ENCODE peak calls at places on chromosome 4, in seven cellular contexts. One of them, this sample, is unnamed. For H3K27me3, H3K4me1 and H3K36me3, the result is how much of the 10 kb centered on the place peaks cover.

GRCh38 chr4:53044651-53044960 is 182.5 kb downstream of the RASL11B start:
- DNase-seq in fibroblast of lung: no peak
- DNase-seq in left ventricle myocardium inferior: no peak
- DNase-seq in HepG2: no peak
- DNase-seq in GM12878: no peak
- DNase-seq in spleen: no peak
- DNase-seq in heart left ventricle: no peak
- DNase-seq in this sample: no peak

GRCh38 chr4:103032575-103032974 is 13.1 kb upstream of the SLC9B1 start:
- DNase-seq in GM12878: no peak
- DNase-seq in HepG2: peak
- DNase-seq in heart left ventricle: no peak
- DNase-seq in spleen: no peak
- DNase-seq in left ventricle myocardium inferior: no peak
- DNase-seq in fibroblast of lung: peak
- DNase-seq in this sample: no peak

GRCh38 chr4:25103423-25103822 is 56.8 kb downstream of the SEPSECS start:
- DNase-seq in spleen: no peak
- DNase-seq in heart left ventricle: no peak
- DNase-seq in fibroblast of lung: no peak
- DNase-seq in GM12878: no peak
- DNase-seq in HepG2: no peak
- DNase-seq in left ventricle myocardium inferior: peak
- DNase-seq in this sample: no peak

GRCh38 chr4:70709551-70710080 is 12.1 kb upstream of the RUFY3 start:
- DNase-seq in left ventricle myocardium inferior: no peak
- DNase-seq in heart left ventricle: no peak
- DNase-seq in fibroblast of lung: peak
- DNase-seq in GM12878: no peak
- DNase-seq in HepG2: peak
- DNase-seq in spleen: no peak
- DNase-seq in this sample: no peak

GRCh38 chr4:31545330-31545729 is 825.2 kb downstream of the PCDH7 start:
- DNase-seq in fibroblast of lung: no peak
- DNase-seq in left ventricle myocardium inferior: no peak
- DNase-seq in HepG2: no peak
- DNase-seq in heart left ventricle: no peak
- DNase-seq in GM12878: no peak
- DNase-seq in spleen: no peak
- DNase-seq in this sample: no peak

GRCh38 chr4:10605746-10606482 is 78.7 kb downstream of the CLNK start:
- DNase-seq in heart left ventricle: no peak
- DNase-seq in spleen: no peak
- DNase-seq in GM12878: no peak
- DNase-seq in left ventricle myocardium inferior: no peak
- DNase-seq in fibroblast of lung: peak
- DNase-seq in HepG2: no peak
- DNase-seq in this sample: no peak

GRCh38 chr4:15238720-15239119 is 189.1 kb upstream of the C1QTNF7 start:
- DNase-seq in GM12878: no peak
- DNase-seq in left ventricle myocardium inferior: no peak
- DNase-seq in heart left ventricle: no peak
- DNase-seq in spleen: no peak
- DNase-seq in HepG2: peak
- DNase-seq in fibroblast of lung: peak
- DNase-seq in this sample: no peak

GRCh38 chr4:16897991-16898827 is at the start of gene LDB2:
- DNase-seq in HepG2: no peak
- DNase-seq in spleen: no peak
- DNase-seq in heart left ventricle: peak
- DNase-seq in left ventricle myocardium inferior: peak
- DNase-seq in fibroblast of lung: peak
- DNase-seq in GM12878: no peak
- DNase-seq in this sample: peak

GRCh38 chr4:103786014-103786413 is 66.2 kb upstream of the TACR3 start:
- DNase-seq in left ventricle myocardium inferior: no peak
- DNase-seq in HepG2: peak
- DNase-seq in fibroblast of lung: peak
- DNase-seq in heart left ventricle: no peak
- DNase-seq in spleen: no peak
- DNase-seq in GM12878: peak
- DNase-seq in this sample: no peak

GRCh38 chr4:169314906-169315305 is 44.1 kb upstream of the SH3RF1 start:
- DNase-seq in GM12878: no peak
- DNase-seq in left ventricle myocardium inferior: peak
- DNase-seq in HepG2: peak
- DNase-seq in heart left ventricle: peak
- DNase-seq in spleen: no peak
- DNase-seq in fibroblast of lung: peak
- DNase-seq in this sample: peak

DNA sequence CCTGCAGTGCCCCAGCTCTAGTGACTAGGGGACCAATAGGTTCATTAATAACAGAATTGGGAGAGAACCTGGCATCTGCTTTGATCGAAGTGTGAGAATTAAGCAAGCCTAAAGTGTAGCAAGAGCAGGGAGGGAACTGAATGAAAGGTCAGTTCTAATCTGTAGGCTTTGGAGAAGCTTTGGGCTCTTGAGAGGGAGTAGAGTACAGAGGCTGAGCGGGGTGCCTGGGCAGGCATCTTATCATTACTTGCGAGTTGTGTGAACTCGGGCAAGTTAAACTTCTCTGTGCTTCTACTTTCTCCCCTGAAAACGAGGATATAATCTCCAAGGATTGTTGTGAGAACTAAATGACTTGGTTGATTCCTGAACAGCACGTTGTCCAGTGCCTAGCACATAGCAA is 906 bp upstream of the PARM1 start:
- DNase-seq in left ventricle myocardium inferior: no peak
- DNase-seq in fibroblast of lung: no peak
- DNase-seq in heart left ventricle: no peak
- DNase-seq in spleen: no peak
- DNase-seq in HepG2: no peak
- DNase-seq in GM12878: no peak
- DNase-seq in this sample: no peak
- H3K27me3 ChIP-seq in left ventricle myocardium inferior: under half
- H3K27me3 ChIP-seq in fibroblast of lung: under half
- H3K27me3 ChIP-seq in heart left ventricle: under half
- H3K27me3 ChIP-seq in spleen: under half
- H3K27me3 ChIP-seq in HepG2: under half
- H3K27me3 ChIP-seq in GM12878: under half
- H3K27me3 ChIP-seq in this sample: under half

GRCh38 chr4:142088906-142089305 is 452.5 kb downstream of the IL15 start:
- DNase-seq in heart left ventricle: no peak
- DNase-seq in spleen: no peak
- DNase-seq in GM12878: no peak
- DNase-seq in fibroblast of lung: peak
- DNase-seq in left ventricle myocardium inferior: no peak
- DNase-seq in HepG2: no peak
- DNase-seq in this sample: no peak
- H3K4me1 ChIP-seq in heart left ventricle: under half
- H3K4me1 ChIP-seq in spleen: under half
- H3K4me1 ChIP-seq in GM12878: under half
- H3K4me1 ChIP-seq in fibroblast of lung: under half
- H3K4me1 ChIP-seq in left ventricle myocardium inferior: under half
- H3K4me1 ChIP-seq in HepG2: under half
- H3K4me1 ChIP-seq in this sample: under half

DNA sequence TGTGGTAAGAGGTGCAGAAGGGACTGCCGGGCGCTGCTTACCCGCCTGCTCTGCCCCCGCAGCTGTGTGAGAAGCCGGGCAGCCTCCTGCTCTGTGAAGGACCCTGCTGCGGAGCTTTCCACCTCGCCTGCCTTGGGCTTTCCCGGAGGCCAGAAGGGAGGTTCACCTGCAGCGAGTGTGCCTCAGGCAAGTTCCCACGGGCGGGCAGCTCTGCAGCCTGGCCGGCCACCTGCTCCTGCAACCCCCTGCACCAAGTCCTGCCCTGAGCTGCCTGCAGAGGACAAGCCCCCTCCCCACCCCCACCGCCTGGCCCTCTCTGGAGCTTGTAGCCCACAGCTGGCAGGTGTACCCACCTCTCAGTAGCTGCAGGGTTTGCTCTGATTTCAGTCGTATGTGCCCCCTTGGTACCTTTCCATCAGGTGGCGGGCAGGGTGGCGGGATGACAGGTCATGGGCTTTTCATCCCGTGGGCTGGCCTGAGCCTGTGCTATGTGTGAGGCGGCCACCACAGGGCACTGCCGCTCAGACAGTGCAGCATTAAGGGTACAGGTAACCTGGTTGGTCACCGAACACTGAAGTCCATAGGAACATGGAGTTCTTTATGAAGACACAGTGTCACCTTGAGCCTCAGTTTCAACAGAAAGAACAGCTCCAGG is 56.6 kb downstream of the NELFA start:
- DNase-seq in left ventricle myocardium inferior: no peak
- DNase-seq in spleen: no peak
- DNase-seq in heart left ventricle: no peak
- DNase-seq in HepG2: no peak
- DNase-seq in GM12878: no peak
- DNase-seq in fibroblast of lung: no peak
- DNase-seq in this sample: no peak
- H3K36me3 ChIP-seq in left ventricle myocardium inferior: under half
- H3K36me3 ChIP-seq in spleen: under half
- H3K36me3 ChIP-seq in heart left ventricle: under half
- H3K36me3 ChIP-seq in HepG2: half or more
- H3K36me3 ChIP-seq in GM12878: under half
- H3K36me3 ChIP-seq in fibroblast of lung: under half
- H3K36me3 ChIP-seq in this sample: under half

GRCh38 chr4:93835929-93836328 is 7.4 kb downstream of the ATOH1 start:
- DNase-seq in heart left ventricle: no peak
- DNase-seq in HepG2: no peak
- DNase-seq in left ventricle myocardium inferior: no peak
- DNase-seq in spleen: no peak
- DNase-seq in fibroblast of lung: no peak
- DNase-seq in GM12878: no peak
- DNase-seq in this sample: no peak
- H3K27me3 ChIP-seq in heart left ventricle: half or more
- H3K27me3 ChIP-seq in HepG2: under half
- H3K27me3 ChIP-seq in left ventricle myocardium inferior: half or more
- H3K27me3 ChIP-seq in spleen: half or more
- H3K27me3 ChIP-seq in fibroblast of lung: under half
- H3K27me3 ChIP-seq in GM12878: under half
- H3K27me3 ChIP-seq in this sample: under half

DNA sequence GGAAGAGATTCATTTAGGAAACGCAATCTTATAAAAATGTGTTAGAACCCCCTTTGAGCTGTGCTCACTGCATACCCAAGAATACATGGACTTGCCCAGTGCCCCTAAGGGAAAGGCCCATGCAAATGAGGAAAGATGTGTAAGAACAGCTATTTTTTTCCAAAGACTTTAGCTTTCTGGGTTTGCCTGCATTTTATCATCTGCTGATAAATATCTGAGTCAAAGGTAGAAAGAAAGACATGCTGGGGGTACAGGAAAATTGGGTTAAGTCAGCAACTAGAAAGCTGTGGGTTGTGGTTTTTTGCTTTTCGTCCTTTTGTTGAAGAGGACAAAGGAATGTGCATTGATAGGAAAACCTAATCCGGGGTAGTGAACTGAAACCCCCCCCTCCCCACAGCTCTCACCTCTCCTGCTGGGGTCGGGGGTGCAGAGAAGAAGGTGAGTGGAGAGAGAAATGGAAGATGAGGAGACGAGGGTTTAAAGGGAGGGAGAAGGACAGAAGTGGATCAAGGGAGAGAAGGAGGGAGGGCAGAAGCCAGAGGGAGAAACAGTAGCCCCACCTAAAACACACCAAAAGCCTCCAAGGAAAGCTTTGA is 49.5 kb downstream of the KDR start:
- DNase-seq in GM12878: no peak
- DNase-seq in spleen: no peak
- DNase-seq in heart left ventricle: no peak
- DNase-seq in left ventricle myocardium inferior: no peak
- DNase-seq in fibroblast of lung: peak
- DNase-seq in HepG2: no peak
- DNase-seq in this sample: no peak
- H3K4me1 ChIP-seq in GM12878: under half
- H3K4me1 ChIP-seq in spleen: under half
- H3K4me1 ChIP-seq in heart left ventricle: under half
- H3K4me1 ChIP-seq in left ventricle myocardium inferior: under half
- H3K4me1 ChIP-seq in fibroblast of lung: under half
- H3K4me1 ChIP-seq in HepG2: under half
- H3K4me1 ChIP-seq in this sample: under half

DNA sequence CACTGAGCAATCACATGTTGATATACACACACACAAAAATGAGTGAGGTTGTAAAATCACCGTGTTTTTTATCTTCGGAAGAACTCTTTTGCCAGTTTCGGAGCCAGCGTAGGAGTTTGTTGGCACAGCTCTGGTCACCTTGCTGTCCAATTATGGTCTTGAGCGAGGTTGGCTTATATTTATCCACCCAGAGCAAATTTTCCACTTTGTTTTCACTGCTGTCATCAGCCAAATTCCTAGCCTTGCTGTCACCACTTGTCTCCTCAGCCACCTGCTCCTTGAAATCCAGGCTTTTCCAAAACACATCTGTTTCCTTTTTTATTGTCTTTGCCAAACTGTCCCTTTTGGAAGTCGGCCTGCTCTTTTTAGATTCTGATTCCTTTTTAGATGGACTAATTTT is 57.6 kb downstream of the RFC1 start:
- DNase-seq in fibroblast of lung: peak
- DNase-seq in GM12878: no peak
- DNase-seq in heart left ventricle: no peak
- DNase-seq in HepG2: no peak
- DNase-seq in spleen: no peak
- DNase-seq in left ventricle myocardium inferior: no peak
- DNase-seq in this sample: no peak
- H3K36me3 ChIP-seq in fibroblast of lung: under half
- H3K36me3 ChIP-seq in GM12878: under half
- H3K36me3 ChIP-seq in heart left ventricle: under half
- H3K36me3 ChIP-seq in HepG2: half or more
- H3K36me3 ChIP-seq in spleen: half or more
- H3K36me3 ChIP-seq in left ventricle myocardium inferior: half or more
- H3K36me3 ChIP-seq in this sample: half or more

GRCh38 chr4:89140168-89140759 is 28.9 kb downstream of the TIGD2 start:
- DNase-seq in left ventricle myocardium inferior: no peak
- DNase-seq in HepG2: peak
- DNase-seq in GM12878: no peak
- DNase-seq in fibroblast of lung: no peak
- DNase-seq in spleen: no peak
- DNase-seq in heart left ventricle: no peak
- DNase-seq in this sample: no peak
- H3K27me3 ChIP-seq in left ventricle myocardium inferior: under half
- H3K27me3 ChIP-seq in HepG2: under half
- H3K27me3 ChIP-seq in GM12878: under half
- H3K27me3 ChIP-seq in fibroblast of lung: under half
- H3K27me3 ChIP-seq in spleen: under half
- H3K27me3 ChIP-seq in heart left ventricle: under half
- H3K27me3 ChIP-seq in this sample: under half

This sample was measured in upper lobe of right lung.